ENCODE peak calls at places on chromosomes 1 and 21, in eight cellular contexts. N is esophagus muscularis mucosa, T is IMR-90, V is sigmoid colon, W is ovary, J is Peyer's patch, L is tibial nerve, Z is heart left ventricle. A is an unnamed sample.

GRCh38 chr21:16322423-16322822 is 592.6 kb downstream of the USP25 start:
- DNase-seq in T (no peak), Z (no peak), W (no peak), V (no peak), L (no peak), J (no peak), N (no peak), A (no peak)

GRCh38 chr1:199639453-199639852 is 388.1 kb upstream of the NR5A2 start:
- DNase-seq in W (no peak), T (no peak), Z (no peak), V (no peak), J (no peak), N (no peak), L (no peak), A (no peak)

GRCh38 chr1:237467320-237467719 is 423.4 kb downstream of the ZP4 start:
- DNase-seq in L (no peak), N (no peak), J (no peak), Z (no peak), T (no peak), V (no peak), W (no peak), A (no peak)

GRCh38 chr21:32392880-32393676 is at the start of gene URB1:
- DNase-seq in V (peak), J (peak), N (peak), T (peak), W (peak), L (peak), Z (peak), A (peak)

GRCh38 chr1:2078170-2078569 is 28.0 kb downstream of the PRKCZ start:
- DNase-seq in J (no peak), T (no peak), L (no peak), Z (no peak), W (no peak), N (no peak), V (no peak), A (no peak)

GRCh38 chr1:3795453-3796214 is 664 bp downstream of the LRRC47 start:
- DNase-seq in N (no peak), W (peak), T (no peak), J (no peak), Z (no peak), L (no peak), V (no peak), A (no peak)

GRCh38 chr1:34824817-34825454 is 32.1 kb downstream of the GJA4 start:
- DNase-seq in L (no peak), T (no peak), N (peak), V (no peak), J (no peak), W (no peak), Z (no peak), A (no peak)

GRCh38 chr1:223843934-223844333 is 1.8 kb downstream of the TP53BP2 start:
- DNase-seq in W (no peak), N (no peak), T (no peak), J (no peak), Z (no peak), L (no peak), V (no peak), A (no peak)

GRCh38 chr1:83028467-83028866 is 970.5 kb downstream of the TTLL7 start:
- DNase-seq in T (no peak), L (no peak), N (no peak), J (no peak), V (no peak), W (no peak), Z (no peak), A (no peak)

GRCh38 chr1:24903955-24904730 is 25.9 kb downstream of the RUNX3 start:
- DNase-seq in J (no peak), Z (no peak), N (no peak), V (peak), W (peak), T (no peak), L (no peak), A (no peak)

GRCh38 chr1:53366901-53367502 is 39.1 kb upstream of the LRP8 start:
- DNase-seq in N (peak), T (no peak), W (peak), V (peak), J (no peak), L (no peak), Z (no peak), A (no peak)

GRCh38 chr1:190376067-190376466 is 101.6 kb downstream of the BRINP3 start:
- DNase-seq in V (no peak), L (no peak), T (no peak), N (no peak), W (no peak), Z (no peak), J (no peak), A (no peak)

GRCh38 chr1:156524985-156525590 is 24.5 kb upstream of the MEF2D start:
- DNase-seq in V (no peak), T (no peak), N (no peak), J (no peak), Z (no peak), W (no peak), L (no peak), A (no peak)

GRCh38 chr1:21149862-21150432 is 26.8 kb downstream of the EIF4G3 start:
- DNase-seq in L (no peak), W (no peak), N (no peak), Z (no peak), T (peak), J (no peak), V (peak), A (no peak)

GRCh38 chr21:45874716-45875415 is 106.7 kb upstream of the COL6A1 start:
- DNase-seq in W (peak), N (no peak), T (peak), L (no peak), J (no peak), V (peak), Z (no peak), A (peak)

GRCh38 chr21:46269466-46269865 is 15.9 kb downstream of the MCM3AP start:
- DNase-seq in V (no peak), Z (no peak), T (no peak), J (no peak), N (no peak), L (no peak), W (no peak), A (no peak)

GRCh38 chr21:32410916-32411315 is 1.6 kb upstream of the EVA1C start:
- DNase-seq in V (no peak), Z (no peak), L (no peak), N (no peak), T (no peak), W (no peak), J (no peak), A (no peak)

GRCh38 chr1:181951213-181951612 is 110.3 kb downstream of the ZNF648 start:
- DNase-seq in N (no peak), Z (no peak), L (no peak), W (no peak), T (no peak), V (no peak), J (no peak), A (no peak)

GRCh38 chr1:179038528-179039281 is 13.0 kb downstream of the FAM20B start:
- DNase-seq in J (no peak), T (no peak), W (no peak), V (no peak), L (no peak), Z (no peak), N (no peak), A (no peak)

GRCh38 chr1:19064906-19065450 is 108.5 kb upstream of the IFFO2 start:
- DNase-seq in W (no peak), L (no peak), T (no peak), Z (no peak), N (no peak), V (no peak), J (no peak), A (no peak)

GRCh38 chr1:108050911-108051624 is 86.1 kb upstream of the VAV3 start:
- DNase-seq in W (no peak), V (no peak), L (no peak), Z (no peak), T (no peak), J (no peak), N (no peak), A (no peak)

GRCh38 chr1:109381573-109381972 is 16.1 kb downstream of the SORT1 start:
- DNase-seq in W (no peak), Z (no peak), L (no peak), T (no peak), N (no peak), J (no peak), V (no peak), A (no peak)

GRCh38 chr1:104991702-104992101 is 1242.0 kb downstream of the AMY1C start:
- DNase-seq in L (no peak), W (no peak), T (no peak), V (no peak), Z (no peak), N (no peak), J (no peak), A (no peak)

GRCh38 chr1:9823693-9823942 is 147 bp downstream of the CLSTN1 start:
- DNase-seq in J (no peak), N (no peak), V (no peak), Z (no peak), T (no peak), W (no peak), L (no peak), A (no peak)
- TF ChIP-seq POLR2A in J (peak), N (no peak), V (no peak), Z (no peak), T (peak), W (peak), L (peak), A (no peak)

DNA sequence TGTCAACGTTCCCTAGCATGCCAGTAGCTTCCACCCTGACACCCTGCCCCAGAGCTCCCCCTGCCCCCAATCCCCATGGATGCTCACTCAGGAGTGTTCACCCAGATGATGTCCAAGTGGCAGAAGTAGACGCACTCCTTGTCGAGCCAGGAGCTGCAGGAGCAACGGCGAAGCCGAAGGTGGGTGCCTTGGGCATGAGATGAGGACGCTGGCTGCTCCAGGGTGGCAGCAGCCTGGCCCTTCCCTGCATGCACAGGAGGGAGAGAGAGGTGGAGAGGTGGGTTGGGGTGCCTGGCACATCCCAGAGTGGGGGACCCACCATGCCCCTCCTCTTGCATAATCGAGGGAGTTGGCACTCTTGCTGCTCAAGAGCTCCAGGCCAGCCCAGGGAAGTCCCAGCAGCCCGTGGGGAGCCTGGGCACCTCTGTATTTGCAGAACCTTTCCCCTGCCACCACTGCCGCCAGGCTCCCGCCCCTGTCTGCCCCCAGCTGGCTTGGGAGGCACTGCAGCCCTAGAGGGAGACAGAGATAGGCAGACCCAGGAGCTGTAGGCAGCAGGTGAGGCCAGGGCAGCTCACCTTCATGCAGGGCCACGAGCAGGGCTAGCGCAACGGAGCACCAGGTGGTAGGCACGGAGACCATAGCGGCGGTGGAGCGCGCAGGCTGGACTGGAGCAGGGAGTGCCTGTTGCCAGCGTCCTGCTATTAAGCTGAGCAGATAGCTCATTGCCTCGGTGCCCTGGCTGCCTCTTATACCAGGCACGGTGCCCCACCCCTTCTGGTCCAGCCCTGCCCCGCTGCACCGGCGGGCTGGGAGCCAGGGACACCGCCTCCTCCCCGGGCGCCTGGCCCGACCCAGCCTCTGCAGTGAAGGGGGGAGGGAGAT is at the start of gene EDN2:
- DNase-seq in W (peak), L (no peak), J (no peak), Z (peak), V (peak), T (no peak), N (no peak), A (peak)
- TF ChIP-seq POLR2A in W (no peak), L (no peak), J (peak), Z (no peak), V (peak), T (no peak), N (no peak), A (no peak)

GRCh38 chr1:31398246-31398645 is 14.8 kb upstream of the SERINC2 start:
- DNase-seq in W (no peak), T (no peak), J (no peak), V (no peak), Z (no peak), N (no peak), L (no peak), A (no peak)

GRCh38 chr1:31393463-31393862 is 19.6 kb upstream of the SERINC2 start:
- DNase-seq in J (no peak), V (no peak), N (no peak), W (no peak), Z (no peak), T (no peak), L (no peak), A (no peak)

GRCh38 chr1:31397360-31398095 is 15.5 kb upstream of the SERINC2 start:
- DNase-seq in Z (no peak), J (no peak), V (no peak), L (no peak), N (no peak), T (peak), W (no peak), A (no peak)

GRCh38 chr1:31396633-31397351 is 16.2 kb upstream of the SERINC2 start:
- DNase-seq in N (no peak), T (peak), W (no peak), J (no peak), V (no peak), Z (no peak), L (no peak), A (no peak)

DNA sequence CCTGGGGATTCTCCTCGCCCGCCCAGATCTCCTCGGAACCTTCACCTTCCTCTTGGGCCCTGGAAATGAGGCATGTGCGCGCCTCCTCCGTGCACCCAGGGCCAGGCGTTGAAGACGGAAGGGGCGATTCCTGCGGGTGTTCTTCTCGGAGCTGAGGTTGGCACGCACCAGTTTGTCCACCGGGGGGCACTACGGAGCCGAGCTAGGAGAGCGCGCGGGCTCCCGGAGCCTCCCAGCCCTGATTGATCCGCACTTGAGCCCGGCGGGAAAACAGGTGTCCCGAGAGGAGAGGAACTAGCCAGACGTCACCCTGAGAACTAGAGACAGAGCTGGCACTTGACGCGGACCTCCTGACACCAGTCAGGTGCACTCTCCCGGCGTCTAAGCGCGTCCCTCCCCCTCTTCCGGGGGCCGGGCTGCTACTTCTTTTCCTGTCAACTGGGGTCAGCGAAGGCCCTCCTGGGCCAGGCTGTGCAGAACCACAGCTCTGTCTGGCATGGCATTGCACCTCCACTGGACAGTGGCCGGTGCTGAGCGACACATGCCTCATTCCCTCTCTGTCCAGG is 18.3 kb upstream of the SERINC2 start:
- DNase-seq in T (peak), J (peak), W (peak), L (peak), V (peak), Z (peak), N (no peak), A (peak)
- TF ChIP-seq POLR2A in T (no peak), J (peak), W (no peak), L (no peak), V (no peak), Z (no peak), N (no peak), A (no peak)

GRCh38 chr1:226681652-226682493 is 57.2 kb downstream of the ITPKB start:
- DNase-seq in T (no peak), Z (no peak), N (no peak), W (no peak), J (no peak), L (no peak), V (peak), A (no peak)
- TF ChIP-seq POLR2A in T (no peak), Z (no peak), N (no peak), W (no peak), J (no peak), L (no peak), V (no peak), A (no peak)

GRCh38 chr1:167221126-167221803 is 579 bp downstream of the POU2F1 start:
- DNase-seq in W (no peak), T (no peak), L (no peak), V (no peak), Z (no peak), J (peak), N (no peak), A (peak)
- TF ChIP-seq POLR2A in W (no peak), T (no peak), L (no peak), V (no peak), Z (no peak), J (no peak), N (no peak), A (no peak)